ENCODE peak calls at places on chromosomes 7 and 10, in six cellular contexts. D is adrenal gland, F is AG04450, U is OCI-LY7, Q is gastrocnemius medialis, V is esophagus squamous epithelium. R is an unnamed sample. For H3K9me3, the result is how much of the 10 kb centered on the place peaks cover.

GRCh38 chr7:91089382-91089963 is 174.8 kb upstream of the FZD1 start:
- DNase-seq in D (no peak), F (no peak), U (peak), Q (no peak), V (no peak), R (peak)

GRCh38 chr10:36381748-36382147 is 739.7 kb upstream of the FZD8 start:
- DNase-seq in D (no peak), F (no peak), U (no peak), Q (no peak), V (no peak), R (no peak)

GRCh38 chr7:22715969-22716368 is 11.0 kb upstream of the IL6 start:
- DNase-seq in D (no peak), F (no peak), U (no peak), Q (no peak), V (no peak), R (no peak)

GRCh38 chr7:23696916-23697441 is 13.0 kb upstream of the STK31 start:
- DNase-seq in D (peak), F (no peak), U (peak), Q (no peak), V (no peak), R (peak)

GRCh38 chr10:26832960-26833359 is 27.8 kb downstream of the ABI1 start:
- DNase-seq in D (no peak), F (no peak), U (no peak), Q (no peak), V (no peak), R (no peak)

GRCh38 chr10:69056129-69056528 is 31.8 kb upstream of the SRGN start:
- DNase-seq in D (peak), F (no peak), U (no peak), Q (no peak), V (no peak), R (no peak)

GRCh38 chr7:72544486-72544885 is 132.3 kb upstream of the CALN1 start:
- DNase-seq in D (no peak), F (no peak), U (no peak), Q (no peak), V (no peak), R (no peak)

GRCh38 chr7:143240323-143241168 is 18.7 kb downstream of the TAS2R40 start:
- DNase-seq in D (peak), F (peak), U (peak), Q (peak), V (no peak), R (peak)

DNA sequence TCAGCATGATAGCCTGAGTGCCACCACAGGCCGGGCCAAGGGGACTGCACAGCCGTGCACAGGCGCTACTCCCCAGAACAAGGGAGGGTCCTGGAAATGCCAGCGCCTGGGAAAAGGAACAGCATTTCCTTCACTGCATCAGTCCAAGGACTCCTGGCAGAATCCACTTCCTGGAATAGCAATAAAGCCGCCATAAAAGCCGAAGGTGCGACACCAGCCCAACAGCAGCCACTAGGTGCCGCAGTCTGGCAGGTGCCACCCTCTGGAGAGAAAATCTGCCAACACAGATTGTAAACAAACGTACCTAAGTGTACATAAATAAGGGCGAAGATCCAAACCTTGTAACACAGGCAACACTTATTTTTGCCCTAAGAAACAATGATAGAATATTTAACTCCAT is 22.3 kb downstream of the VOPP1 start:
- DNase-seq in D (no peak), F (no peak), U (peak), Q (peak), V (no peak), R (peak)
- H3K4me3 ChIP-seq in D (no peak), F (no peak), U (peak), Q (no peak), V (no peak), R (no peak)

GRCh38 chr10:130003166-130003565 is 39.1 kb upstream of the EBF3 start:
- DNase-seq in D (no peak), F (no peak), U (no peak), Q (no peak), V (no peak), R (no peak)

GRCh38 chr10:130003787-130004613 is 39.9 kb upstream of the EBF3 start:
- DNase-seq in D (no peak), F (no peak), U (no peak), Q (no peak), V (no peak), R (no peak)

GRCh38 chr10:130002606-130003005 is 38.5 kb upstream of the EBF3 start:
- DNase-seq in D (no peak), F (no peak), U (no peak), Q (no peak), V (no peak), R (no peak)

GRCh38 chr10:129999140-129999539 is 35.1 kb upstream of the EBF3 start:
- DNase-seq in D (no peak), F (no peak), U (no peak), Q (no peak), V (no peak), R (no peak)

GRCh38 chr10:130000918-130001317 is 36.8 kb upstream of the EBF3 start:
- DNase-seq in D (no peak), F (no peak), U (no peak), Q (no peak), V (no peak), R (no peak)
- H3K9me3 ChIP-seq in D (under half), F (under half), U (under half), Q (under half), V (under half), R (under half)

GRCh38 chr7:128904381-128905197 is 5.9 kb downstream of the KCP start:
- DNase-seq in D (no peak), F (no peak), U (peak), Q (no peak), V (no peak), R (no peak)
- TF ChIP-seq CTCF in D (peak), F (peak), U (peak), Q (peak), V (peak), R (peak)

DNA sequence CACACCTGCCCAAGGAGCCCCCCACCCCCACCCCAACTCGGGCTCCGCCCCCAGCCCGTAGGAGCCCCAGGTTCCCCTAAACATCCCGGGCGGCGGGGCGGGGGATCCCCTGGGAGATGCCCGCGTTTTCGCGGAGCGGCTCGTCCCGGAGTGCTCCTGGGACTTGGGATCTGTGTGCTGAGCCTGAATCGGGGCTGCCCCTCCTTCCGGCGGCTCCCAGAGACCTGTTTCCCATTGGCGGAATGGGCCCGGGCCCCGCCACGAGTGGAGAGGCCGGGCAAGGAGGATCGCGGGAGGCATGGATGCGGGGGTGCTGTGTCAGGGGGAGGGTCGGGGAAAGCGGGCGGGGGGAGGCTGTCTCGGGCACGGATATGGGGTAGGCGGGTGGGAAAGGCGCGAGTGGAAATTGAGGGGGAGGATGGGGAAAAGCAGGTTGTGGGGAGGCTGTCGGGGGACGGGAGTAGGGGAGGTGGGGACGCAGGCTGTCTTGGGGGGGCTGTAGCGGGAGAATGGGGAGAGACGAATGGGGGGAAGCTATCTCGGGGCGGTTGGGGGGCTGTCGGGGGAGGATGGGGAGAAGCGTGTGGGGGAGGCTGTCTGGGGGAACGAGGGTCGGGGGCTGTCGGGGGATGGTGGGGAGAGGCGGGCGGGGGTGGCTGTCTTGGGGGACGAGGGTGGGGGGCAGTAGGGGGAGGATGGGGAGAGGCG is 572 bp upstream of the BHLHA15 start:
- DNase-seq in D (no peak), F (no peak), U (no peak), Q (no peak), V (no peak), R (peak)
- H3K4me3 ChIP-seq in D (peak), F (peak), U (no peak), Q (peak), V (no peak), R (no peak)